ENCODE peak calls at places on chromosomes 2 and 18, in six cellular contexts. B is H9, T is IMR-90, X is neuronal stem cell, E is trophoblast cell, L is H1. H is an unnamed sample.
A peak's percentile ranks its signal among the peaks of the same experiment; 100 is the strongest.

GRCh38 chr2:70939847-70940580 is 4.3 kb downstream of the ATP6V1B1 start:
- DNase-seq in B (peak; percentile 26), T (no peak), X (no peak), E (no peak), L (peak; percentile 44), H (no peak)

GRCh38 chr2:197205590-197206215 is 104.9 kb downstream of the ANKRD44 start:
- DNase-seq in B (no peak), T (no peak), X (no peak), E (no peak), L (no peak), H (no peak)

GRCh38 chr2:115384399-115384798 is 942.0 kb downstream of the DPP10 start:
- DNase-seq in B (no peak), T (no peak), X (no peak), E (no peak), L (no peak), H (no peak)

GRCh38 chr2:42200534-42201227 is 31.5 kb downstream of the EML4 start:
- DNase-seq in B (no peak), T (peak; percentile 71), X (no peak), E (peak; percentile 51), L (no peak), H (peak; percentile 18)

GRCh38 chr18:58180738-58181353 is 136.8 kb downstream of the NEDD4L start:
- DNase-seq in B (no peak), T (peak; percentile 47), X (peak; percentile 61), E (peak; percentile 75), L (peak; percentile 82), H (peak; percentile 63)

GRCh38 chr2:68646303-68646702 is 2.9 kb downstream of the PROKR1 start:
- DNase-seq in B (no peak), T (no peak), X (no peak), E (no peak), L (no peak), H (no peak)

GRCh38 chr2:127098711-127099110 is 8.2 kb downstream of the BIN1 start:
- DNase-seq in B (no peak), T (no peak), X (no peak), E (no peak), L (no peak), H (no peak)

GRCh38 chr2:235394278-235394828 is 99.5 kb upstream of the AGAP1 start:
- DNase-seq in B (no peak), T (peak; percentile 69), X (no peak), E (peak; percentile 87), L (no peak), H (peak; percentile 87)

GRCh38 chr2:159326569-159327255 is 40.2 kb upstream of the WDSUB1 start:
- DNase-seq in B (no peak), T (peak; percentile 39), X (no peak), E (no peak), L (no peak), H (peak; percentile 46)

GRCh38 chr18:10330428-10330827 is 124.0 kb upstream of the APCDD1 start:
- DNase-seq in B (no peak), T (no peak), X (no peak), E (no peak), L (no peak), H (no peak)

GRCh38 chr2:43825841-43826240 is 12.8 kb downstream of the ABCG5 start:
- DNase-seq in B (no peak), T (no peak), X (no peak), E (no peak), L (peak; percentile 3), H (no peak)

GRCh38 chr2:128271891-128272585 is 46.6 kb downstream of the HS6ST1 start:
- DNase-seq in B (peak; percentile 24), T (no peak), X (no peak), E (no peak), L (no peak), H (no peak)

GRCh38 chr2:42844901-42845685 is 52.7 kb upstream of the HAAO start:
- DNase-seq in B (no peak), T (peak; percentile 88), X (no peak), E (no peak), L (no peak), H (peak; percentile 97)

GRCh38 chr2:22756644-22757043 is 628.3 kb upstream of the KLHL29 start:
- DNase-seq in B (no peak), T (no peak), X (no peak), E (no peak), L (no peak), H (no peak)

GRCh38 chr2:162257416-162257815 is 14.2 kb upstream of the FAP start:
- DNase-seq in B (no peak), T (peak; percentile 36), X (no peak), E (no peak), L (no peak), H (no peak)

GRCh38 chr2:11856095-11856494 is 109.7 kb downstream of the LPIN1 start:
- DNase-seq in B (no peak), T (no peak), X (no peak), E (no peak), L (no peak), H (no peak)

GRCh38 chr2:37923308-37924055 is 1.6 kb upstream of the RMDN2 start:
- DNase-seq in B (no peak), T (no peak), X (no peak), E (no peak), L (no peak), H (no peak)

GRCh38 chr18:58112174-58112573 is 68.1 kb downstream of the NEDD4L start:
- DNase-seq in B (no peak), T (no peak), X (no peak), E (no peak), L (no peak), H (no peak)

GRCh38 chr2:8573234-8573941 is 108.5 kb upstream of the ID2 start:
- DNase-seq in B (peak; percentile 64), T (no peak), X (no peak), E (peak; percentile 42), L (peak; percentile 51), H (no peak)

GRCh38 chr2:237876951-237877491 is 17.6 kb downstream of the RAMP1 start:
- DNase-seq in B (no peak), T (no peak), X (no peak), E (no peak), L (no peak), H (no peak)

GRCh38 chr18:46262856-46263255 is 158.7 kb downstream of the HAUS1 start:
- DNase-seq in B (no peak), T (no peak), X (no peak), E (peak; percentile 40), L (no peak), H (no peak)

GRCh38 chr2:45823723-45824206 is 172.3 kb downstream of the PRKCE start:
- DNase-seq in B (no peak), T (no peak), X (no peak), E (no peak), L (no peak), H (no peak)

GRCh38 chr2:64213607-64214275 is 69.5 kb upstream of the PELI1 start:
- DNase-seq in B (no peak), T (no peak), X (no peak), E (no peak), L (no peak), H (no peak)

GRCh38 chr2:64220285-64220684 is 76.1 kb upstream of the PELI1 start:
- DNase-seq in B (no peak), T (no peak), X (no peak), E (no peak), L (no peak), H (no peak)

GRCh38 chr2:64218137-64218536 is 73.9 kb upstream of the PELI1 start:
- DNase-seq in B (no peak), T (no peak), X (no peak), E (no peak), L (no peak), H (no peak)

GRCh38 chr2:64214281-64215115 is 70.3 kb upstream of the PELI1 start:
- DNase-seq in B (no peak), T (no peak), X (no peak), E (no peak), L (no peak), H (no peak)

DNA sequence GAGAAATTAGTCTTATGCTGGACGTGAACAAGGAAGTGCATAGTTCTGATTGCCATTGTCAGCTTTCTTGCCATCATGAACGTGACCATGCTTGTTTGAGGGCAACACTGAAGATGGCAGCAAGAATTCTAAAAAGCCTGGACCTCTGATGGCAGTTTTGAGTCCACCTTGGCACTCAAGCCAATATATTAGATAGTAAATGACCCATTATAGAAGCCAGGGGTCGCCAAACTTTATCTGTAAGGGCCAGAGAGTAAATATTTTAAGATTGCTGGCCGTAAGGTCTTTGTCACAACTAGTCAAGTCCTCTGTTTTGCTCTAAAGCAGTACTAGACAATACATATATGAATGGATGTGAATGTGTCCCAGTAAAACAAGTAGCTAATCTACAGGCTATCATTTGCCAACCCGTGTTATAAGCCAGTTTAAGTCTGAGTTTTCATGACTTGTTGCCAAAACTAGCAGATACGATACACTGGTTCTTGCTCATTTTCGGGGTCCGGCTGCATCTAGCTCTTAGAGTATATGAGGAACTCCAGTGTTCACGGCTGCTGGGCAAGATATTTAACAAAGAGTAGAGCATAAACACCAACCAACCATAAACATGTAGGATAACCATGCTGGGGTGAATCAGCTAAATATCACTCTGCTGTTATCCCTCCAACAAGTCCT is 73.1 kb upstream of the PELI1 start:
- DNase-seq in B (no peak), T (no peak), X (no peak), E (no peak), L (no peak), H (no peak)
- H3K4me1 ChIP-seq in B (peaks cover 16% of the 10 kb centered on the region), T (no peaks in the 10 kb centered on the region), X (peaks cover 6% of the 10 kb centered on the region), E (peaks cover 9% of the 10 kb centered on the region), L (peaks cover 17% of the 10 kb centered on the region), H (no peaks in the 10 kb centered on the region)

GRCh38 chr18:79440728-79441127 is 45.0 kb downstream of the NFATC1 start:
- DNase-seq in B (no peak), T (no peak), X (no peak), E (no peak), L (no peak), H (no peak)

GRCh38 chr18:79438581-79438980 is 42.9 kb downstream of the NFATC1 start:
- DNase-seq in B (no peak), T (no peak), X (no peak), E (no peak), L (no peak), H (no peak)

GRCh38 chr18:79439201-79440023 is 43.7 kb downstream of the NFATC1 start:
- DNase-seq in B (no peak), T (peak; percentile 6), X (no peak), E (peak; percentile 50), L (no peak), H (no peak)

GRCh38 chr18:79441261-79441819 is 45.6 kb downstream of the NFATC1 start:
- DNase-seq in B (no peak), T (no peak), X (no peak), E (no peak), L (no peak), H (no peak)

GRCh38 chr18:79440316-79440715 is 44.6 kb downstream of the NFATC1 start:
- DNase-seq in B (no peak), T (no peak), X (no peak), E (no peak), L (no peak), H (no peak)
- H2AFZ ChIP-seq in B (no peak overlapping the region), T (no peak overlapping the region), X (no peak overlapping the region), E (no peak overlapping the region), L (no peak overlapping the region), H (no peak overlapping the region)

GRCh38 chr2:27370026-27370815 is at the start of the genes EIF2B4 and SNX17:
- DNase-seq in B (peak; percentile 99), T (peak; percentile 99), X (peak; percentile 97), E (peak; percentile 100), L (peak; percentile 99), H (peak; percentile 99)
- H2AK5ac ChIP-seq in B (no peak within 1 kb of the TSS), T (peak within 1 kb of the TSS; percentile 98), X (peak within 1 kb of the TSS; percentile 98), E (peak within 1 kb of the TSS; percentile 96), L (no peak within 1 kb of the TSS), H (peak within 1 kb of the TSS; percentile 68)

DNA sequence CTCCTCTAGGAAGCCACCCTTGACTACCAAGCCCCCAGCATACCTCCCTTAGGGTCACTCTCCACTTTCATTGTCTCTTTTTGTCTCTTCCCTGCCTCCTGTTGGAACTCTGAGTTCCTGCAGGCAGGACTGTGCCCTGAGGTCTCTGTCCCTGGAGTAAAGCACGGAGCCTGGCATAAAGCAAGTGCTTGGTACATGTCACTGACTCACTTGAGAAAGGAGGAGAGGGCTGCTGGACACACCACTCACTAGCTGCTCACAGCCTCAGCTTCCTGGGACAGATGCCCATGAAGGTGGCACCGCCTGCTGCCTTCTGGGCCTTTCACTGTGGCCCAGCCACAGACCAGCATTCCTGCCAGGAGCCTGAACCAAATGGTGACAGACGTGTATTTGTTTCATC is 64.4 kb downstream of the RPIA start:
- DNase-seq in B (no peak), T (no peak), X (no peak), E (no peak), L (no peak), H (no peak)
- H3K4me1 ChIP-seq in B (peaks cover 3% of the 10 kb centered on the region), T (no peaks in the 10 kb centered on the region), X (no peaks in the 10 kb centered on the region), E (no peaks in the 10 kb centered on the region), L (no peaks in the 10 kb centered on the region), H (no peaks in the 10 kb centered on the region)

H was measured in mesenchymal stem cell.